ENCODE peak calls at places on chromosomes 3 and 15, in six cellular contexts. Q is endothelial cell of umbilical vein, U is Panc1, B is tibial artery, J is cardiac muscle cell, O is right cardiac atrium. R is an unnamed sample. For H3K4me1, the result is how much of the 10 kb centered on the place peaks cover.

GRCh38 chr15:62644874-62645755 is 397.4 kb upstream of the TPM1 start:
- DNase-seq in J (no peak), Q (no peak), O (peak), U (no peak), B (no peak), R (no peak)

GRCh38 chr3:181278468-181279238 is 289.1 kb upstream of the DNAJC19 start:
- DNase-seq in O (no peak), J (peak), U (no peak), B (no peak), Q (peak), R (no peak)

GRCh38 chr3:157127831-157128767 is 31.8 kb downstream of the CCNL1 start:
- DNase-seq in B (peak), U (no peak), Q (peak), J (peak), O (peak), R (no peak)

GRCh38 chr15:58459562-58459961 is 27.8 kb downstream of the LIPC start:
- DNase-seq in Q (no peak), O (peak), U (no peak), B (no peak), J (no peak), R (no peak)

GRCh38 chr15:58043192-58043903 is 22.2 kb downstream of the ALDH1A2 start:
- DNase-seq in Q (peak), B (no peak), J (peak), O (no peak), U (peak), R (no peak)

GRCh38 chr15:33279613-33280205 is 31.1 kb upstream of the RYR3 start:
- DNase-seq in Q (peak), O (no peak), U (no peak), B (no peak), J (no peak), R (no peak)

GRCh38 chr15:38010390-38010789 is 76.0 kb downstream of the TMCO5A start:
- DNase-seq in O (no peak), Q (no peak), J (no peak), U (no peak), B (no peak), R (no peak)

GRCh38 chr15:76252249-76252648 is 59.0 kb downstream of the ETFA start:
- DNase-seq in B (no peak), Q (no peak), O (no peak), J (no peak), U (no peak), R (no peak)

GRCh38 chr3:128875556-128876120 is 3.8 kb upstream of the ACAD9 start:
- DNase-seq in B (no peak), J (peak), Q (peak), U (peak), O (peak), R (no peak)

GRCh38 chr15:77759896-77760592 is 127.3 kb upstream of the LINGO1 start:
- DNase-seq in B (no peak), Q (no peak), O (no peak), J (peak), U (no peak), R (no peak)

GRCh38 chr15:71334874-71335273 is 219.6 kb downstream of the THSD4 start:
- DNase-seq in U (no peak), J (no peak), B (no peak), Q (no peak), O (no peak), R (no peak)

GRCh38 chr15:70319466-70319865 is 221.7 kb upstream of the TLE3 start:
- DNase-seq in B (no peak), O (no peak), J (no peak), U (no peak), Q (no peak), R (peak)

GRCh38 chr3:168977696-168978374 is 685.7 kb downstream of the MECOM start:
- DNase-seq in O (no peak), J (peak), B (no peak), U (no peak), Q (peak), R (no peak)

GRCh38 chr15:60649845-60650548 is 171.1 kb upstream of the ICE2 start:
- DNase-seq in Q (no peak), O (no peak), U (no peak), J (no peak), B (no peak), R (no peak)

GRCh38 chr15:60652870-60653269 is 173.9 kb upstream of the ICE2 start:
- DNase-seq in B (no peak), J (no peak), O (no peak), Q (no peak), U (no peak), R (no peak)

GRCh38 chr15:60651155-60651554 is 172.2 kb upstream of the ICE2 start:
- DNase-seq in O (no peak), Q (no peak), J (peak), B (no peak), U (no peak), R (no peak)

GRCh38 chr15:60652245-60652644 is 173.3 kb upstream of the ICE2 start:
- DNase-seq in J (no peak), O (no peak), Q (no peak), B (no peak), U (no peak), R (no peak)

GRCh38 chr15:60651734-60652141 is 172.8 kb upstream of the ICE2 start:
- DNase-seq in O (no peak), J (no peak), Q (no peak), U (no peak), B (no peak), R (no peak)
- H3K4me1 ChIP-seq in O (under half), J (under half), Q (under half), U (under half), B (under half), R (under half)

GRCh38 chr15:40847225-40847961 is 3.5 kb downstream of the SPINT1 start:
- DNase-seq in B (peak), Q (no peak), U (no peak), O (peak), J (peak), R (no peak)

GRCh38 chr15:40845511-40846284 is 1.9 kb downstream of the SPINT1 start:
- DNase-seq in O (no peak), Q (no peak), J (no peak), U (no peak), B (no peak), R (no peak)

GRCh38 chr15:40845036-40845435 is 1.2 kb downstream of the SPINT1 start:
- DNase-seq in Q (no peak), O (no peak), J (no peak), B (no peak), U (no peak), R (no peak)

GRCh38 chr15:40844543-40844981 is 714 bp downstream of the SPINT1 start:
- DNase-seq in O (no peak), Q (no peak), B (no peak), J (no peak), U (no peak), R (no peak)

DNA sequence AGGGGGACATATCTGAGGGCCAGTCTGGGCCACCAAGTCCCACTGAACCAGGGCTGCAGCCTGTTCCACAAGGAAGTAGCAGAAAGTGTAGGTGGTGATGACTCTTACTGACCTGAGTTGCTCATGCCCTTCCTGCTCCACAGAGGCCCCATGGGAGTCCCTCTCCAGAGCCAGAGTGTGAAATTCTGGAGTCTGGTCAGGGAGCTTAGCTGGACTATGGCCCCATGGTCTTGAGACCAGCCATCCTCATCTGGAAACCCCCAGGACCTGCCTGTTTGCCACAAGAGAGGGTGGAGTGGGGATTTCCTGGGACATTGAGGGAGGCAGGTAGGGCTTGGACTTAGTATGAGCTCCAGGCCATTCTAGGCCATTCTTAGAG is 3.0 kb downstream of the SPINT1 start:
- DNase-seq in Q (no peak), J (no peak), U (no peak), B (no peak), O (no peak), R (no peak)
- H3K4me1 ChIP-seq in Q (under half), J (under half), U (under half), B (under half), O (under half), R (under half)

GRCh38 chr15:68808091-68808490 is 12.6 kb downstream of the ANP32A start:
- DNase-seq in B (no peak), Q (no peak), U (no peak), O (no peak), J (no peak), R (peak)
- H3K4me1 ChIP-seq in B (under half), Q (under half), U (under half), O (half or more), J (half or more), R (under half)

GRCh38 chr3:37856381-37856780 is 5.3 kb upstream of the CTDSPL start:
- DNase-seq in U (no peak), O (no peak), Q (no peak), J (no peak), B (no peak), R (no peak)
- H3K4me1 ChIP-seq in U (under half), O (under half), Q (under half), J (under half), B (under half), R (under half)

GRCh38 chr3:138686771-138687221 is 78.2 kb downstream of the FAIM start:
- DNase-seq in J (peak), Q (peak), O (no peak), U (no peak), B (no peak), R (no peak)

GRCh38 chr3:138684411-138684810 is 75.8 kb downstream of the FAIM start:
- DNase-seq in B (no peak), U (no peak), O (no peak), Q (peak), J (no peak), R (no peak)

GRCh38 chr3:138678874-138679392 is 70.4 kb downstream of the FAIM start:
- DNase-seq in Q (no peak), J (no peak), B (no peak), O (no peak), U (no peak), R (no peak)

GRCh38 chr3:138681463-138682215 is 73.1 kb downstream of the FAIM start:
- DNase-seq in O (no peak), Q (peak), U (no peak), J (no peak), B (no peak), R (no peak)

DNA sequence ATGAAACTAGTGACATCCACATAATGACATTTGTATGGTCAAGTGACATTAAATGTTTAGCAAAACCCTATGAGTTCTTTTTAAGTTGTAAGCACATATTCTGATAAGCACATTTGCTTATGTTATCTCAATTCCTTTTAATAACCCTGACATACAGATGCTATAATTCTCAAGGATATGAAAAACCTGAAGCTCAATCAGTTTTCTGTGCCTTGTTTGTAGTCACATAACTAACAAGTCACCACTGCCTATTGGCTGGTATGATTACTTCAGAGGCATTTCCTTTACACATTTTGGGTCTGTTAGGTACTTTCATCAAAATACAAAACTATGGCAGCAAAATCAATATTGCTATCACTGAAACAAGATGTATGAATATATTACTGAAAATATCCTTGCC is 74.1 kb downstream of the FAIM start:
- DNase-seq in B (no peak), O (no peak), U (no peak), Q (no peak), J (no peak), R (no peak)
- H3K4me1 ChIP-seq in B (under half), O (under half), U (under half), Q (under half), J (under half), R (under half)

GRCh38 chr3:56787784-56788256 is 13.9 kb downstream of the ARHGEF3 start:
- DNase-seq in Q (no peak), U (no peak), J (no peak), B (no peak), O (no peak), R (no peak)
- H3K4me1 ChIP-seq in Q (under half), U (under half), J (under half), B (under half), O (under half), R (under half)

GRCh38 chr3:10489746-10490483 is 15.5 kb downstream of the ATP2B2 start:
- DNase-seq in B (no peak), O (no peak), U (no peak), J (no peak), Q (no peak), R (no peak)
- H3K4me1 ChIP-seq in B (under half), O (under half), U (under half), J (under half), Q (under half), R (under half)

GRCh38 chr15:98767692-98768091 is 119.4 kb downstream of the IGF1R start:
- DNase-seq in J (no peak), U (no peak), O (no peak), B (no peak), Q (no peak), R (no peak)
- H3K4me1 ChIP-seq in J (under half), U (under half), O (under half), B (half or more), Q (under half), R (under half)

GRCh38 chr15:49313650-49314049 is 109.4 kb upstream of the FGF7 start:
- DNase-seq in J (peak), U (no peak), B (no peak), O (no peak), Q (no peak), R (no peak)
- H3K4me1 ChIP-seq in J (under half), U (under half), B (under half), O (under half), Q (under half), R (under half)